ENCODE peak calls at places on chromosomes 13 and 19, in four cellular contexts. One of them, this sample, is unnamed.

GRCh38 chr13:30744056-30744684 is 8.8 kb downstream of the ALOX5AP start:
- DNase-seq in breast epithelium: peak; percentile 37
- DNase-seq in suprapubic skin: no peak
- DNase-seq in adrenal gland: peak; percentile 65
- DNase-seq in this sample: no peak

GRCh38 chr19:30516586-30516985 is 144.4 kb downstream of the ZNF536 start:
- DNase-seq in breast epithelium: no peak
- DNase-seq in suprapubic skin: peak; percentile 26
- DNase-seq in adrenal gland: no peak
- DNase-seq in this sample: no peak

GRCh38 chr13:32528358-32528757 is 10.2 kb downstream of the N4BP2L2 start:
- DNase-seq in breast epithelium: no peak
- DNase-seq in suprapubic skin: no peak
- DNase-seq in adrenal gland: no peak
- DNase-seq in this sample: no peak

GRCh38 chr13:30720470-30720869 is 14.9 kb upstream of the ALOX5AP start:
- DNase-seq in breast epithelium: no peak
- DNase-seq in suprapubic skin: no peak
- DNase-seq in adrenal gland: no peak
- DNase-seq in this sample: no peak

GRCh38 chr19:33507021-33507956 is 14.3 kb downstream of the PEPD start:
- DNase-seq in breast epithelium: no peak
- DNase-seq in suprapubic skin: no peak
- DNase-seq in adrenal gland: no peak
- DNase-seq in this sample: no peak

GRCh38 chr13:114121496-114122466 is 10.6 kb downstream of the RASA3 start:
- DNase-seq in breast epithelium: no peak
- DNase-seq in suprapubic skin: no peak
- DNase-seq in adrenal gland: no peak
- DNase-seq in this sample: no peak

GRCh38 chr19:2537544-2537943 is 61.6 kb downstream of the GADD45B start:
- DNase-seq in breast epithelium: no peak
- DNase-seq in suprapubic skin: no peak
- DNase-seq in adrenal gland: no peak
- DNase-seq in this sample: no peak

GRCh38 chr19:48543121-48543710 is 8.8 kb upstream of the SULT2B1 start:
- DNase-seq in breast epithelium: peak; percentile 85
- DNase-seq in suprapubic skin: no peak
- DNase-seq in adrenal gland: no peak
- DNase-seq in this sample: peak; percentile 64

GRCh38 chr19:55340144-55340783 is 588 bp downstream of the KMT5C start:
- DNase-seq in breast epithelium: peak; percentile 30
- DNase-seq in suprapubic skin: peak; percentile 79
- DNase-seq in adrenal gland: peak; percentile 39
- DNase-seq in this sample: no peak

GRCh38 chr13:106738279-106738678 is 170.3 kb upstream of the ARGLU1 start:
- DNase-seq in breast epithelium: no peak
- DNase-seq in suprapubic skin: no peak
- DNase-seq in adrenal gland: no peak
- DNase-seq in this sample: no peak

GRCh38 chr19:55461974-55462628 is 659 bp upstream of the ISOC2 start:
- DNase-seq in breast epithelium: no peak
- DNase-seq in suprapubic skin: no peak
- DNase-seq in adrenal gland: no peak
- DNase-seq in this sample: no peak

GRCh38 chr19:49687566-49688316 is 1.7 kb upstream of the ADM5 start:
- DNase-seq in breast epithelium: no peak
- DNase-seq in suprapubic skin: peak; percentile 72
- DNase-seq in adrenal gland: no peak
- DNase-seq in this sample: no peak

GRCh38 chr19:8396563-8397203 is 6.5 kb downstream of the RAB11B start:
- DNase-seq in breast epithelium: peak; percentile 79
- DNase-seq in suprapubic skin: no peak
- DNase-seq in adrenal gland: peak; percentile 66
- DNase-seq in this sample: peak; percentile 76
- H3K4me1 ChIP-seq in breast epithelium: peaks cover 14% of the 10 kb centered on the region
- H3K4me1 ChIP-seq in suprapubic skin: peaks cover 62% of the 10 kb centered on the region
- H3K4me1 ChIP-seq in adrenal gland: peaks cover 54% of the 10 kb centered on the region
- H3K4me1 ChIP-seq in this sample: no peaks in the 10 kb centered on the region

DNA sequence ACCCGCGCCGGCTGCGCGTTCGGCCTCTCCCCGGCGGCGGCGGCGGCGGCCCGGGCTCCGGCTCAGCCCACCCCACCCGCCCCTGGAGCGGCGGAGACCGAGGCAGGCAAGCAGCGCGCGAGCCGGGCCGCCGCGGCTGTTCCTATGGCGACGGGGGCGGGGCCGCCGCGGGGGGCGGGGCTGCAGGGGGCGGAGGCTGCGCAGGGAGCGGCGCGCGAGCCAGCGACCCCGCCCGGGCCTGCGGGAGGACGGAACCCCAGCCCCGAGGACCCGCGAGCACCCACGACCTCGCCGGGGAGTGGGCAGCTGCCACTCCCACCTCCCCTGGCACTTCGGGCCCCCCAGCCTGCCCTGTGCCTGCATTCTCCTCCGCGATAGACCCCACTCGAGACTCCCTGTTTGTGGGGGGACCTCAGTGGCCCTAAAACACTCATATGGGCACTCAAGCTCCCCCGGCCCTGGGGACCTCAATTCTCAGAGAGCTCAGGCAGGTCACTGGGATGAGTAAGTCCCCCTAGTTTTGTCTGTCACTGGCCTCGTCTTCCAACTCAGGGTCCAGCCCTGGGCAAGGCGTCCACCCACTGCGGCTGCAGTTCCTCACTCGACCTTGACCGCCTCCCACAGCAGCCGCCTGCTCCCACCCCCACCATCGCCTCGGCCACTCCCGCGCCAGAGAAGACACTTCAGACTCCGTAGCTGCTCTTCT is at the start of gene CTXN1:
- DNase-seq in breast epithelium: no peak
- DNase-seq in suprapubic skin: no peak
- DNase-seq in adrenal gland: peak; percentile 83
- DNase-seq in this sample: peak; percentile 81
- TF ChIP-seq CTCF in breast epithelium: no peak
- TF ChIP-seq CTCF in suprapubic skin: no peak
- TF ChIP-seq CTCF in adrenal gland: no peak
- TF ChIP-seq CTCF in this sample: no peak

DNA sequence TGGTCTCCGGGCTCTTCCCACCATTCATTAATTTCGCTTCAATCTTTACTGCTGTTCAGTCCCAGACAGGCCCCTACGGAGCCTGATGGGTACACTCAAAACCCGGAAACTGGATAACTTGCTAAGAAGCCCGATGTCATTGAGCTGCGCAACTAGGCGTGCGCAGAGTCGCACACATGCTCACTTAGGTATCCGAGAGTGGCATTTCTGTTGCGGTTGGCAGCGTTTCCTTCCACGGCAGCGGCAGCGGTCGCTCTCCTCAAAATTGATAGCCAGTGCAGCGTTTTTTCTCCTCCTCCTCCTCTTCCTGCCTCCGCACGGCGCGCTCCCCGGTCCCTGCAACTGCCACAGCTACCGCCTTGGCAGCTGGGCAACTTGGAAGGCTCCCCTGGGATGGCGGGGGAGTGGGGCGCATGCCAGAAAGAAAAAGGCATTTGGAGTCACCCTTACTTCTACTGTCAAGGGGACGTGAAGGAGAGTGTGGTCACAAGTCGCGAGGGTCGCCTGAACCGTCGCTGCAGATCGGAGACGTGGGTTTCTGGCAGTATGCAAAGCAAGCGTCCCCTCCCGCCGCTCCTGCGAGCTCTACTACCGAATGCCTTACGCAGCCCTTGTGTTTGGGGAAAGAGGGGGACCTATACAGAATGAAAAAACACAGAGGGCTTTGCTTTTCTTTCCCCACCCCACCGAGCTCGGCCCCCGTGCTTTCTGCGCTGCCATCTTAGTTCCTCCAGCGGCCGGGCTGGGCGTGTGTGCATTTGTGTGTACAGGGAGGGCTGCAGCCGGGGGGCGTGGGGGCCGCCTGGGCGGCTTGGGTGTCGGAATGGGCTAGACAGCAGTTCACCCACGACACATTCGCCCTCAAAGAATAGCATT is 2.5 kb upstream of the MYCBP2 start:
- DNase-seq in breast epithelium: peak; percentile 75
- DNase-seq in suprapubic skin: peak; percentile 92
- DNase-seq in adrenal gland: peak; percentile 87
- DNase-seq in this sample: peak; percentile 81
- TF ChIP-seq POLR2A in breast epithelium: no peak
- TF ChIP-seq POLR2A in suprapubic skin: no peak
- TF ChIP-seq POLR2A in adrenal gland: peak; percentile 73
- TF ChIP-seq POLR2A in this sample: peak; percentile 22

DNA sequence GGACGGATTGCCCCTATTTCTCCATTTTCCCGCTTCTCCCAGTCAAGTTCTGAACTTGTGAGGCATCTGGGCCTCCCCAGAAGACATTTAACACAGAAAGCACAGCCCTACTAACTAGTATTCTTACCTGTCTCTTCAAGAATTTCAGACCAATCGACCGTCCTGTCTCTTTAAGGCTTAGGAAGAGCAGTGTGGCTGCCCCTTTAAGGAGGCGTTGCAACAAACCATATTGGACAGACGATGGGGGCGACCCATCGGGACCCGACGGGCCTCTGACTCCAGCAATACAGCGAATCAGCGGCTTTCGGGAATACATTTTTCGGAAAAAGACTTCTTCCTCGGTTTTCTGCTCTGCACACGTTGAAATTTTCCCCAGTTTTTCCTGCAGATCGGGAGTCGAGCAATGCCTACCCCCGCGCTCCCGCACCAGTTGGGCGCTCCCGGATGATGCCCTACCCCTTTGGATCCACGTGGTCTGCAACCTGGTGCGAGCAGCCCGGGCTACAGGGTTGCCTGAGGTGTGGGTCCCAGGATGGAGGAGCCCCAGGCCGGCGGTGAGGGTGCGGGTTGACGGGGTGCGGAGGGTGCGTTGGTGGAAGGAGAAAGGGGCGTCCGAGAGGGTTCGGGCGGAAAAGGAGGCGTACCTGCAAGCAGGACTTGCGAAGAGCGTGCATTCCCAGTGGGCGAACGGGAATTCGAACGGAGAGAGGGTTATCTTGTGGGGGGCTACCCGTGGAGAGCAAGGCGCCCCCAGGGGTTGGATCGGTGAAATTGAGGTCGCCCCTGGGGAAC is at the start of gene POLR1G:
- DNase-seq in breast epithelium: peak; percentile 76
- DNase-seq in suprapubic skin: peak; percentile 91
- DNase-seq in adrenal gland: peak; percentile 79
- DNase-seq in this sample: peak; percentile 80
- H3K4me1 ChIP-seq in breast epithelium: peaks cover 4% of the 10 kb centered on the region
- H3K4me1 ChIP-seq in suprapubic skin: peaks cover 58% of the 10 kb centered on the region
- H3K4me1 ChIP-seq in adrenal gland: peaks cover 30% of the 10 kb centered on the region
- H3K4me1 ChIP-seq in this sample: peaks cover 12% of the 10 kb centered on the region

GRCh38 chr19:1290699-1291651 is 5.3 kb downstream of the EFNA2 start:
- DNase-seq in breast epithelium: no peak
- DNase-seq in suprapubic skin: no peak
- DNase-seq in adrenal gland: no peak
- DNase-seq in this sample: peak; percentile 87

GRCh38 chr19:1288528-1289394 is 3.1 kb downstream of the EFNA2 start:
- DNase-seq in breast epithelium: no peak
- DNase-seq in suprapubic skin: no peak
- DNase-seq in adrenal gland: no peak
- DNase-seq in this sample: no peak

GRCh38 chr19:1287622-1288527 is 2.2 kb downstream of the EFNA2 start:
- DNase-seq in breast epithelium: no peak
- DNase-seq in suprapubic skin: no peak
- DNase-seq in adrenal gland: no peak
- DNase-seq in this sample: no peak

GRCh38 chr19:1290245-1290698 is 4.6 kb downstream of the EFNA2 start:
- DNase-seq in breast epithelium: no peak
- DNase-seq in suprapubic skin: no peak
- DNase-seq in adrenal gland: no peak
- DNase-seq in this sample: no peak

DNA sequence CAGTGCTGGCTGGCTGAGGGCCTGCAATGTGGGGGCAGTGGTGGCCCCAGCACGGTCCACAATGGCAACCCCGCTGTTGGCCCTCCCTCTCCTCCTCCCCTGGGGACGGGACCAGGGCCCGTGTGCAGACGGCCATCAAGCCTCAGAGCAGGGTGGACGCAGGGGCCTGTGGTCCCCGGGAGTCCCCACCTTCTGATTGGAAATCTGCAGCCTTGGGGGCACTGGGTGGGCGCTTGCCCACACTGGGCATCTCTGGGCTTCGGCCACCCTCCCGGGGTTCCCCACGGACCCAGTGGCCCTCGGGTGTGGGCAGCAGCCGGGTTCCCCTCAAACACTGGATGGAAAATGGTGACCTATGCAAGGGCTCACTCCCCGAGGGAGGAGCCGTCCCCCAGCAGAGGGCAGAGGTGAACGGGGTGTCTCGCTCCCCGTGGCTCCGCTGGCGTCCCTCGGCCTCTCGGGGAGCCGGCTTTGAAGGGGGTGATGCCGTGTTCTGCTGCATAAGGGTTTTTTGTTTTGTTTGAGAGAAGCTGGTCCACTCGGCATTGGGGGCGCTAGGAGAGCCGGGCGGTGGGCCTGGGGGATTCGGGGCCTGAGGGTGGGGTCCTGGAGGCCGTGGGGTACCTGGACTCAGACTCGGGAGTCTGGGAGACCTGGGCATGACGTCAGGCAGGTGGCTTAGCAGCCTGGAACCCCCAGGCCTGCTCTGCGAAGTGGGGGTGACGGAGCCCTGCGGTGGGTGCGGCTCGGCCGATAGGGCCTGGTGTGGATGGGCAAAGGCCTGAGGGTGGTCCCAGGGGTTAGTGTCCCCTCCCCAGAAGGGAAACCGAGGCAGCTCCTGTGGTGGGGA is 3.9 kb downstream of the EFNA2 start:
- DNase-seq in breast epithelium: no peak
- DNase-seq in suprapubic skin: no peak
- DNase-seq in adrenal gland: no peak
- DNase-seq in this sample: no peak
- TF ChIP-seq CTCF in breast epithelium: no peak
- TF ChIP-seq CTCF in suprapubic skin: no peak
- TF ChIP-seq CTCF in adrenal gland: no peak
- TF ChIP-seq CTCF in this sample: no peak

DNA sequence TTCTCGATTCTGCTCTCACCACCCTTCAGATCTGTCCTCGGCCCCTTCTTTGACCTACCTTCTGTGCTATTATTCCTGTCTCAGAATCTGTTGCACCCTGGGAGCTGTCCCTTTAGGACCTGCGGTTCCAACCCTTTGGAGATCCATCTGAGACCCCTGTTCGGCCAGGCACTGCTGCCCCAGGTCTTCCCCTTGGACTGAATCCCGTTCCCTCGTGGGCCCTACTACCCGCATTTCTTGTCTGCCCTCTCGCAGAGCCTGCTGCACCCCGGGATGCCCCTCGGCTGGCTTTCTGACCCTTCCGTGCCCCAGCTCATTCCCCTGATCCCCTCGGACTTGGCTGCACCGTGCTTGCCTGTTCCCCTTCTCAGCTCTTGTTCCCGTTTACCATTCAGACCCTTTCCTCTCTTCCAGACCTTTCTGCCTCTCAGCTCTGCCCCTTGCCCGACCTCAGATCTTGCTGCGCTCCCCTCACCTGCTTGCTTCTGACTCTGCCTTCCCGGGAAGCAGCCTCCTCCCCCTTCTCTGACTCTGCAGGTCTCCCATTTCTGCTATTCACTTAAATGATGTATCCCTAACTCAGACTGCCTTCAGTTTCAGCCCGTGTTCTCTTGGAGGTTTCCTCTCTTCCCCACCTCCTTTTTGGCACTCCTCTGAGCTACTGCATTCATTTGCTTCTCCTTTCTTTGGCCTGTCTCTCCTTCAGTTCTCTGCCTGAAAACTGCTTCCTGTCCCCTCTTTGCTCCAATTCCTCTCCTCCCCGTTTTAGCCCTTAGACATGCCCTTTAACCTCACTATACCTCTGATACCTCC is 1.1 kb downstream of the ARHGAP35 start:
- DNase-seq in breast epithelium: no peak
- DNase-seq in suprapubic skin: peak; percentile 76
- DNase-seq in adrenal gland: peak; percentile 33
- DNase-seq in this sample: peak; percentile 49
- TF ChIP-seq POLR2A in breast epithelium: no peak
- TF ChIP-seq POLR2A in suprapubic skin: no peak
- TF ChIP-seq POLR2A in adrenal gland: no peak
- TF ChIP-seq POLR2A in this sample: no peak

GRCh38 chr19:11090264-11091032 is 1.2 kb downstream of the LDLR start:
- DNase-seq in breast epithelium: peak; percentile 99
- DNase-seq in suprapubic skin: peak; percentile 100
- DNase-seq in adrenal gland: peak; percentile 99
- DNase-seq in this sample: peak; percentile 93
- H3K4me1 ChIP-seq in breast epithelium: peaks cover 3% of the 10 kb centered on the region
- H3K4me1 ChIP-seq in suprapubic skin: peaks cover 80% of the 10 kb centered on the region
- H3K4me1 ChIP-seq in adrenal gland: peaks cover 67% of the 10 kb centered on the region
- H3K4me1 ChIP-seq in this sample: no peaks in the 10 kb centered on the region

This sample was measured in Peyer's patch.